ENCODE peak calls at places on chromosomes 11 and 22, in four cellular contexts. Y, H, T and G are unnamed samples.

GRCh38 chr11:95991101-95991500 is 67.2 kb upstream of the MTMR2 start:
- DNase-seq in Y (no peak), H (no peak), T (no peak), G (no peak)

GRCh38 chr11:64299847-64300648 is at the start of gene CATSPERZ:
- DNase-seq in Y (peak; percentile 70), H (no peak), T (peak; percentile 81), G (no peak)

GRCh38 chr22:41576877-41577276 is 12.8 kb downstream of the PMM1 start:
- DNase-seq in Y (peak; percentile 84), H (peak; percentile 41), T (peak; percentile 95), G (peak; percentile 45)

GRCh38 chr22:29617922-29618629 is 14.6 kb downstream of the NF2 start:
- DNase-seq in Y (peak; percentile 11), H (peak; percentile 69), T (no peak), G (peak; percentile 46)

GRCh38 chr22:42399315-42400271 is 32.6 kb downstream of the NFAM1 start:
- DNase-seq in Y (no peak), H (no peak), T (peak; percentile 54), G (no peak)

GRCh38 chr11:70788247-70789022 is 390.1 kb downstream of the CTTN start:
- DNase-seq in Y (no peak), H (peak; percentile 80), T (no peak), G (peak; percentile 75)

GRCh38 chr22:41048791-41049717 is 43.3 kb upstream of the EP300 start:
- DNase-seq in Y (peak; percentile 83), H (peak; percentile 77), T (peak; percentile 64), G (peak; percentile 76)

GRCh38 chr11:128501576-128502549 is 85.5 kb downstream of the ETS1 start:
- DNase-seq in Y (peak; percentile 78), H (peak; percentile 97), T (no peak), G (peak; percentile 97)

GRCh38 chr11:18384157-18384641 is 10.2 kb upstream of the LDHA start:
- DNase-seq in Y (peak; percentile 84), H (peak; percentile 94), T (no peak), G (peak; percentile 91)

GRCh38 chr11:9906043-9906791 is 242.3 kb downstream of the SWAP70 start:
- DNase-seq in Y (no peak), H (peak; percentile 94), T (peak; percentile 86), G (peak; percentile 91)

GRCh38 chr11:111308140-111308539 is 9.8 kb downstream of the POU2AF3 start:
- DNase-seq in Y (no peak), H (no peak), T (no peak), G (no peak)

GRCh38 chr11:46972343-46972742 is 35.8 kb downstream of the CSTPP1 start:
- DNase-seq in Y (no peak), H (no peak), T (no peak), G (no peak)

GRCh38 chr11:97856666-97857065 is 1164.1 kb upstream of the CNTN5 start:
- DNase-seq in Y (no peak), H (no peak), T (peak; percentile 68), G (no peak)

GRCh38 chr22:30292069-30292970 is 3.0 kb upstream of the CASTOR1 start:
- DNase-seq in Y (no peak), H (no peak), T (no peak), G (no peak)

GRCh38 chr11:96219981-96220623 is 122.9 kb downstream of the MAML2 start:
- DNase-seq in Y (peak; percentile 76), H (no peak), T (peak; percentile 45), G (peak; percentile 75)

GRCh38 chr11:82733444-82734119 is at the start of gene FAM181B:
- DNase-seq in Y (peak; percentile 81), H (no peak), T (peak; percentile 93), G (peak; percentile 13)

GRCh38 chr22:41517172-41518047 is 26.9 kb downstream of the POLR3H start:
- DNase-seq in Y (peak; percentile 89), H (peak; percentile 71), T (peak; percentile 83), G (peak; percentile 70)

GRCh38 chr11:30749268-30749667 is 163.1 kb upstream of the MPPED2 start:
- DNase-seq in Y (no peak), H (no peak), T (peak; percentile 77), G (no peak)

GRCh38 chr11:35163707-35164496 is 24.9 kb downstream of the CD44 start:
- DNase-seq in Y (no peak), H (no peak), T (peak; percentile 65), G (no peak)

GRCh38 chr11:68878022-68878421 is 25.6 kb downstream of the MRPL21 start:
- DNase-seq in Y (no peak), H (no peak), T (no peak), G (no peak)

GRCh38 chr11:32088117-32088941 is 2.5 kb upstream of the RCN1 start:
- DNase-seq in Y (peak; percentile 90), H (peak; percentile 98), T (no peak), G (peak; percentile 96)

GRCh38 chr11:130636672-130637463 is 188.4 kb downstream of the ADAMTS15 start:
- DNase-seq in Y (no peak), H (peak; percentile 61), T (no peak), G (peak; percentile 67)

GRCh38 chr11:3052567-3052966 is 4.7 kb downstream of the CARS1 start:
- DNase-seq in Y (no peak), H (no peak), T (no peak), G (no peak)

GRCh38 chr11:106974831-106975230 is 43.4 kb downstream of the GUCY1A2 start:
- DNase-seq in Y (no peak), H (no peak), T (peak; percentile 24), G (peak; percentile 45)

GRCh38 chr11:6333112-6333511 is 12.8 kb upstream of the CAVIN3 start:
- DNase-seq in Y (no peak), H (peak; percentile 64), T (no peak), G (no peak)

GRCh38 chr11:1893581-1894359 is 2.1 kb upstream of the PRR33 start:
- DNase-seq in Y (no peak), H (no peak), T (no peak), G (peak; percentile 50)

GRCh38 chr11:22657101-22657694 is 9.2 kb upstream of the GAS2 start:
- DNase-seq in Y (no peak), H (no peak), T (peak; percentile 35), G (no peak)

DNA sequence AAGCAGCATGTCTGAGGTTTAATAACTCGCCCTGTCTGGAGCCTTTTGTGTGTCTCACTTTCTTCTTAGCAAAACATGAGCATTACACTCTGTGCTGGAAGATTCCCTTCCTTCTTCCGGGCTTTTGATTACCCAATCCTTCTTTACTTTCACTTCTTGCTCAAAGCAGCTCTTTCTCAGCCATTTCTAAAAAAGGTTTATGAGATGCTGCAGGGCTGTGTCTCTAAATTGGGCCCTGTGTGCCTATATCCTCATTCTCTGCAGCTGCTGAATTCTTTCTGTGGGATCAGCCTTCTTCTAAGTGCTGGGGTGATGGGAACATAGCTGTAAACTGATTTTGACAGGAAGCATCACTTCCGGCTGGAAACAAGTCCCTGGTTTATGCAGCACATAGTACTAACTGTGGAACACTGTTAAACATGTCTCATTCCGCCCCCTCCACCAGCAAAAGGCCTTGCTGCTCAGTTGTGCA is 71.8 kb downstream of the PIWIL4 start:
- DNase-seq in Y (no peak), H (peak; percentile 61), T (no peak), G (peak; percentile 56)
- H3K4me3 ChIP-seq in Y (peak overlapping the region; percentile 2), H (no peak overlapping the region), T (no peak overlapping the region), G (no peak overlapping the region)

DNA sequence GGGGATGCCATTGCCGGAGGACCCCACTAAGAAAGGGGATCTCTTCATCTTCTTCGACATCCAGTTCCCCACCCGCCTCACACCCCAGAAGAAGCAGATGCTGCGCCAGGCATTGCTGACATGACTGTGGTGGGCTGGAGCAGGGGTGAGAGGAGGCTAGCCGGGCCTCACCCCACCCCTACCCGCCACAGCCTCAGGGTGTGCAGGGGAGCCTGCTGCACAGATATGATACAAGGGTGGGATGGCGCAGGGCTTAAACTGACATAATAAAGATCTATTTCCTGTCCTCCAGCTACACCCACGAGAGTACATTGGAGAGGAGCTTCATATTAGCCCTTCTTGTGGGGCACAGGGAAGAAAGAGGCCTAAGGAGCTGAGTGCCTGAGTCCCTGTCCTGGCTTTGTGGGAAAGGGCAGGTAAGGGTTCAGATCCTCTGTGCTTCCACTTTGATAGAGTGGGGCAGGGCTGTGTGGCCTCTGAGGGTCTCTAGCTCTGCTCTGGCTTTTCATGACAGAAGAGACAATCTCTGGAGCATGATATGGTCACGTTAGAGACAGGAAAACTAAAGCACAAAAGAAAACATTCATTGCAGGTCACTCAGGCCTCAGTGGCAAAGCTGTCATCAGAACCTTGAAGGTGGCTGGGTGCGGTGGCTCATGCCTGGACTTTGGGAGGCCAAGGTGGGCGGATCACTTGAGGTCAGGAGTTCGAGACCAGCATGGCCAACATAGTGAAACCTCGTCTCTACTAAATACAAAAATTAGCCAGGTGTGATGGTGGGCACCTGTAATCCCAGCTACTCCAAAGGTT is 12.4 kb downstream of the UCP2 start:
- DNase-seq in Y (no peak), H (no peak), T (no peak), G (no peak)
- H3K4me3 ChIP-seq in Y (no peak overlapping the region), H (no peak overlapping the region), T (no peak overlapping the region), G (no peak overlapping the region)

GRCh38 chr22:46538816-46539163 is 1.4 kb upstream of the CELSR1 start:
- DNase-seq in Y (peak; percentile 63), H (peak; percentile 55), T (no peak), G (peak; percentile 42)
- H3K4me3 ChIP-seq in Y (peak overlapping the region; percentile 55), H (peak overlapping the region; percentile 53), T (peak overlapping the region; percentile 64), G (peak overlapping the region; percentile 31)

GRCh38 chr11:125123947-125124633 is 12.7 kb upstream of the TMEM218 start:
- DNase-seq in Y (no peak), H (peak; percentile 73), T (peak; percentile 87), G (peak; percentile 61)
- H3K4me3 ChIP-seq in Y (no peak overlapping the region), H (no peak overlapping the region), T (no peak overlapping the region), G (no peak overlapping the region)

DNA sequence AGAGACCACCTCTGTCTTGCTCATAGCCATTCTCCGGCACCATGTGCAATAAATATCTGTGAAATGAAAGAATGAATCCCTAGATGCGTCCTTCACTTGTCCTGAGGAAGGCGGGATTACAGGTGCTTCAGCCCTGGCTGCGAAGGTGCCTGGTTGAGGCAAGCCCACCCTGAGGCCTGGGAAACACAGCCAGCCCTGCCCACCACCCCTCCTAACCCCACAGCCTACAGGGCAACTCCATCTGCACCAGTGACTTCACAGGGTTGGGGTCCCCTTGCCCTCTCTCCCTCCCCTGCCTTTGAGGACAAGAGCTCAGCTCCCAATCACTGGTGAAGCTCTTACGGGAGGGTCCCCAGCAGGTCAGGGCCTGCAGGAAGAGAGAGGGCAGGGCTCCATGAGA is 17.5 kb upstream of the SCGB1A1 start:
- DNase-seq in Y (no peak), H (no peak), T (no peak), G (no peak)
- H3K4me3 ChIP-seq in Y (peak overlapping the region; percentile 31), H (no peak overlapping the region), T (no peak overlapping the region), G (no peak overlapping the region)

GRCh38 chr22:45013138-45013537 is 3.3 kb upstream of the PHF21B start:
- DNase-seq in Y (no peak), H (no peak), T (no peak), G (no peak)
- H3K4me3 ChIP-seq in Y (no peak overlapping the region), H (no peak overlapping the region), T (no peak overlapping the region), G (no peak overlapping the region)

GRCh38 chr11:76210920-76211851 is 4.9 kb upstream of the WNT11 start:
- DNase-seq in Y (no peak), H (no peak), T (peak; percentile 65), G (no peak)
- H3K4me3 ChIP-seq in Y (peak overlapping the region; percentile 76), H (peak overlapping the region; percentile 44), T (peak overlapping the region; percentile 72), G (peak overlapping the region; percentile 8)

GRCh38 chr22:38696606-38697005 is 4.1 kb downstream of the JOSD1 start:
- DNase-seq in Y (no peak), H (peak; percentile 93), T (no peak), G (peak; percentile 89)
- H3K4me3 ChIP-seq in Y (peak overlapping the region; percentile 78), H (peak overlapping the region; percentile 26), T (no peak overlapping the region), G (peak overlapping the region; percentile 81)